ENCODE peak calls at places on chromosomes 1 and 21, in six cellular contexts. Q, A, Y, V, W and I are unnamed samples.

GRCh38 chr1:26302733-26303405 is 3.6 kb downstream of the UBXN11 start:
- DNase-seq in Q (peak; percentile 37), A (no peak), Y (no peak), V (peak; percentile 91), W (no peak), I (no peak)

GRCh38 chr1:174968750-174969244 is 30.9 kb upstream of the CACYBP start:
- DNase-seq in Q (no peak), A (no peak), Y (no peak), V (peak; percentile 84), W (no peak), I (no peak)

GRCh38 chr1:147225193-147225730 is at the start of gene FMO5:
- DNase-seq in Q (peak; percentile 11), A (no peak), Y (peak; percentile 11), V (peak; percentile 61), W (peak; percentile 78), I (no peak)

GRCh38 chr1:169361281-169361680 is 6.3 kb downstream of the NME7 start:
- DNase-seq in Q (no peak), A (no peak), Y (no peak), V (no peak), W (no peak), I (no peak)

GRCh38 chr1:20476260-20477038 is 9.6 kb downstream of the CAMK2N1 start:
- DNase-seq in Q (no peak), A (no peak), Y (no peak), V (peak; percentile 72), W (peak; percentile 67), I (no peak)

GRCh38 chr1:183810172-183810571 is 5.3 kb downstream of the RGL1 start:
- DNase-seq in Q (no peak), A (no peak), Y (no peak), V (peak; percentile 20), W (no peak), I (no peak)

GRCh38 chr1:69258842-69259241 is 308.9 kb upstream of the LRRC7 start:
- DNase-seq in Q (no peak), A (no peak), Y (no peak), V (peak; percentile 4), W (no peak), I (no peak)

GRCh38 chr21:46509760-46510159 is 51.1 kb downstream of the DIP2A start:
- DNase-seq in Q (no peak), A (no peak), Y (no peak), V (peak; percentile 11), W (peak; percentile 95), I (peak; percentile 81)

GRCh38 chr1:72724951-72725863 is 442.9 kb upstream of the NEGR1 start:
- DNase-seq in Q (no peak), A (peak; percentile 17), Y (no peak), V (no peak), W (no peak), I (peak; percentile 12)

GRCh38 chr1:26474824-26475223 is 2.6 kb downstream of the HMGN2 start:
- DNase-seq in Q (no peak), A (no peak), Y (no peak), V (no peak), W (no peak), I (no peak)

GRCh38 chr1:182056596-182057366 is 4.7 kb downstream of the ZNF648 start:
- DNase-seq in Q (no peak), A (no peak), Y (no peak), V (no peak), W (no peak), I (no peak)

GRCh38 chr1:227944931-227945890 is 2.5 kb downstream of the WNT9A start:
- DNase-seq in Q (no peak), A (no peak), Y (peak; percentile 42), V (peak; percentile 7), W (peak; percentile 55), I (peak; percentile 36)

GRCh38 chr1:66281808-66282207 is 252.1 kb upstream of the SGIP1 start:
- DNase-seq in Q (no peak), A (no peak), Y (no peak), V (no peak), W (no peak), I (no peak)

GRCh38 chr1:217747156-217747769 is 116.1 kb downstream of the SPATA17 start:
- DNase-seq in Q (peak; percentile 17), A (no peak), Y (no peak), V (peak; percentile 43), W (no peak), I (peak; percentile 36)

GRCh38 chr1:211610779-211611556 is 32.0 kb upstream of the SLC30A1 start:
- DNase-seq in Q (no peak), A (no peak), Y (no peak), V (peak; percentile 40), W (no peak), I (no peak)

GRCh38 chr21:15893902-15894301 is 164.1 kb downstream of the USP25 start:
- DNase-seq in Q (no peak), A (no peak), Y (no peak), V (no peak), W (no peak), I (no peak)

GRCh38 chr1:64546018-64546417 is 76.1 kb downstream of the CACHD1 start:
- DNase-seq in Q (no peak), A (no peak), Y (no peak), V (no peak), W (no peak), I (no peak)

GRCh38 chr1:234978397-234979291 is 150.0 kb downstream of the TOMM20 start:
- DNase-seq in Q (no peak), A (no peak), Y (no peak), V (peak; percentile 73), W (peak; percentile 45), I (no peak)

GRCh38 chr1:59077739-59078503 is 219.0 kb upstream of the FGGY start:
- DNase-seq in Q (no peak), A (no peak), Y (peak; percentile 67), V (no peak), W (no peak), I (no peak)

GRCh38 chr1:168081373-168082007 is 55.2 kb downstream of the GPR161 start:
- DNase-seq in Q (peak; percentile 22), A (no peak), Y (no peak), V (peak; percentile 84), W (no peak), I (no peak)

GRCh38 chr1:67390041-67390887 is 39.9 kb downstream of the SERBP1 start:
- DNase-seq in Q (peak; percentile 28), A (no peak), Y (no peak), V (peak; percentile 92), W (no peak), I (no peak)

GRCh38 chr1:204887846-204888245 is 17.2 kb downstream of the NFASC start:
- DNase-seq in Q (no peak), A (no peak), Y (peak; percentile 83), V (no peak), W (no peak), I (no peak)

GRCh38 chr1:15218287-15219279 is 28.4 kb upstream of the FHAD1 start:
- DNase-seq in Q (no peak), A (no peak), Y (no peak), V (peak; percentile 83), W (no peak), I (no peak)

GRCh38 chr1:31709060-31709459 is 5.2 kb upstream of the COL16A1 start:
- DNase-seq in Q (no peak), A (no peak), Y (no peak), V (no peak), W (no peak), I (no peak)

GRCh38 chr1:44089371-44090070 is 29.1 kb upstream of the KLF17 start:
- DNase-seq in Q (peak; percentile 28), A (no peak), Y (no peak), V (peak; percentile 29), W (no peak), I (no peak)

GRCh38 chr1:183543619-183544204 is 46.5 kb downstream of the NCF2 start:
- DNase-seq in Q (peak; percentile 63), A (no peak), Y (no peak), V (peak; percentile 64), W (no peak), I (peak; percentile 65)

GRCh38 chr1:231121533-231121932 is 40.3 kb upstream of the TRIM67 start:
- DNase-seq in Q (no peak), A (no peak), Y (peak; percentile 31), V (no peak), W (no peak), I (no peak)